ENCODE peak calls at places on chromosomes 16 and 17, in four cellular contexts. R is frontal cortex, M is neural progenitor cell, A is AG08395. P is an unnamed sample.

GRCh38 chr17:77001487-77001886 is 133.3 kb downstream of the MGAT5B start:
- DNase-seq in R (no peak), M (no peak), A (no peak), P (no peak)

GRCh38 chr17:59219992-59220327 is 351 bp upstream of the GDPD1 start:
- DNase-seq in R (peak; percentile 20), M (peak; percentile 12), A (no peak), P (no peak)

GRCh38 chr16:88568710-88569613 is 1.2 kb upstream of the ZC3H18 start:
- DNase-seq in R (no peak), M (no peak), A (no peak), P (no peak)

GRCh38 chr17:35942588-35943186 is 826 bp downstream of the LYZL6 start:
- DNase-seq in R (no peak), M (no peak), A (no peak), P (no peak)

GRCh38 chr17:51056813-51057510 is 63.7 kb downstream of the SPAG9 start:
- DNase-seq in R (no peak), M (peak; percentile 68), A (peak; percentile 90), P (peak; percentile 84)

GRCh38 chr17:4945176-4945943 is 3.0 kb downstream of the PFN1 start:
- DNase-seq in R (no peak), M (no peak), A (peak; percentile 94), P (peak; percentile 68)

GRCh38 chr17:55726440-55726839 is 3.8 kb upstream of the TMEM100 start:
- DNase-seq in R (no peak), M (no peak), A (peak; percentile 93), P (peak; percentile 85)

GRCh38 chr17:17788967-17789366 is 47.8 kb downstream of the SREBF1 start:
- DNase-seq in R (no peak), M (no peak), A (no peak), P (no peak)

GRCh38 chr17:42065201-42065600 is 14.8 kb upstream of the C17orf113 start:
- DNase-seq in R (no peak), M (no peak), A (no peak), P (no peak)

GRCh38 chr16:46972971-46973456 is 460 bp downstream of the DNAJA2 start:
- DNase-seq in R (no peak), M (peak; percentile 67), A (peak; percentile 44), P (no peak)

GRCh38 chr17:60304502-60304901 is 87.4 kb downstream of the USP32 start:
- DNase-seq in R (no peak), M (no peak), A (no peak), P (no peak)

GRCh38 chr17:48244814-48245213 is 137.2 kb downstream of the SNX11 start:
- DNase-seq in R (no peak), M (no peak), A (no peak), P (no peak)

GRCh38 chr17:40518401-40519088 is 17.1 kb upstream of the TNS4 start:
- DNase-seq in R (no peak), M (no peak), A (no peak), P (no peak)

GRCh38 chr16:82344157-82344556 is 174.1 kb upstream of the MPHOSPH6 start:
- DNase-seq in R (peak; percentile 8), M (peak; percentile 47), A (no peak), P (no peak)

GRCh38 chr17:44546711-44547606 is 10.3 kb upstream of the FZD2 start:
- DNase-seq in R (no peak), M (no peak), A (peak; percentile 60), P (no peak)

GRCh38 chr17:76397687-76398522 is 13.5 kb downstream of the SPHK1 start:
- DNase-seq in R (peak; percentile 83), M (peak; percentile 89), A (peak; percentile 93), P (no peak)

GRCh38 chr16:81313731-81314602 is 795 bp upstream of the GAN start:
- DNase-seq in R (no peak), M (peak; percentile 65), A (no peak), P (no peak)

GRCh38 chr17:48601184-48601527 is 3.6 kb downstream of the HOXB6 start:
- DNase-seq in R (no peak), M (no peak), A (no peak), P (no peak)

GRCh38 chr17:78523939-78524655 is 53.1 kb downstream of the DNAH17 start:
- DNase-seq in R (no peak), M (no peak), A (no peak), P (no peak)

GRCh38 chr16:78704421-78704820 is 605.0 kb downstream of the WWOX start:
- DNase-seq in R (no peak), M (no peak), A (peak; percentile 57), P (no peak)